ENCODE peak calls at places on chromosomes 7 and 10, in six cellular contexts. M, R, S, D, E and J are unnamed samples.

GRCh38 chr10:123269017-123269552 is 114.9 kb downstream of the BUB3 start:
- DNase-seq in S (no peak), E (no peak), D (no peak), M (peak; percentile 7), R (no peak), J (no peak)

GRCh38 chr7:153772966-153773365 is 279.2 kb upstream of the DPP6 start:
- DNase-seq in S (no peak), E (no peak), D (no peak), M (no peak), R (no peak), J (no peak)

GRCh38 chr10:48363617-48364355 is 57.3 kb downstream of the MAPK8 start:
- DNase-seq in M (peak; percentile 60), R (peak; percentile 61), E (no peak), S (no peak), D (peak; percentile 77), J (peak; percentile 66)

GRCh38 chr10:125084191-125085186 is 75.9 kb downstream of the CTBP2 start:
- DNase-seq in M (peak; percentile 89), D (peak; percentile 87), R (peak; percentile 98), E (no peak), S (peak; percentile 91), J (peak; percentile 73)

GRCh38 chr10:50788951-50789904 is 49.5 kb downstream of the ASAH2B start:
- DNase-seq in R (peak; percentile 6), S (no peak), M (peak; percentile 2), E (no peak), D (peak; percentile 24), J (no peak)

GRCh38 chr7:33940503-33940902 is 35.2 kb downstream of the BMPER start:
- DNase-seq in R (no peak), E (no peak), M (no peak), S (no peak), D (peak; percentile 87), J (no peak)

GRCh38 chr7:97179454-97180104 is 62.1 kb downstream of the SDHAF3 start:
- DNase-seq in E (peak; percentile 49), D (peak; percentile 60), R (peak; percentile 21), S (peak; percentile 47), M (no peak), J (peak; percentile 82)

GRCh38 chr7:31114593-31115343 is 62.7 kb downstream of the ADCYAP1R1 start:
- DNase-seq in R (peak; percentile 29), S (peak; percentile 22), E (no peak), D (peak; percentile 52), M (no peak), J (no peak)

GRCh38 chr7:117630501-117630900 is 150.7 kb downstream of the CFTR start:
- DNase-seq in D (no peak), E (no peak), M (no peak), S (no peak), R (no peak), J (no peak)

GRCh38 chr7:148303295-148304013 is 287.1 kb upstream of the C7orf33 start:
- DNase-seq in R (no peak), E (peak; percentile 24), S (no peak), D (no peak), M (no peak), J (peak; percentile 59)

GRCh38 chr7:16200591-16200990 is 220.7 kb downstream of the CRPPA start:
- DNase-seq in E (no peak), R (no peak), D (no peak), S (no peak), M (no peak), J (no peak)

GRCh38 chr10:102414749-102415148 is 3.8 kb downstream of the PSD start:
- DNase-seq in M (no peak), E (no peak), S (no peak), R (no peak), D (no peak), J (no peak)

GRCh38 chr7:3245721-3246120 is 55.3 kb upstream of the SDK1 start:
- DNase-seq in E (no peak), M (no peak), S (no peak), D (no peak), R (no peak), J (no peak)

GRCh38 chr7:74429153-74429747 is 24.5 kb upstream of the GTF2IRD1 start:
- DNase-seq in R (peak; percentile 91), M (peak; percentile 22), D (peak; percentile 76), E (no peak), S (no peak), J (no peak)

GRCh38 chr7:2927592-2927991 is 83.5 kb upstream of the GNA12 start:
- DNase-seq in R (no peak), M (no peak), E (no peak), S (no peak), D (no peak), J (no peak)

GRCh38 chr7:142801601-142802295 is 31.0 kb downstream of the PRSS2 start:
- DNase-seq in E (no peak), S (no peak), R (no peak), M (no peak), D (no peak), J (no peak)

GRCh38 chr10:387949-388660 is 252.8 kb downstream of the ZMYND11 start:
- DNase-seq in D (no peak), E (no peak), S (no peak), R (no peak), M (no peak), J (no peak)

GRCh38 chr7:128443817-128444216 is 11.9 kb upstream of the HILPDA start:
- DNase-seq in R (no peak), M (no peak), D (no peak), S (no peak), E (no peak), J (no peak)

GRCh38 chr10:49615721-49616120 is 1.9 kb downstream of the CHAT start:
- DNase-seq in E (no peak), R (no peak), S (no peak), M (no peak), D (no peak), J (no peak)

GRCh38 chr10:102599565-102600327 is 44.5 kb upstream of the TRIM8 start:
- DNase-seq in R (no peak), D (peak; percentile 92), M (no peak), S (no peak), E (no peak), J (no peak)

GRCh38 chr10:110207805-110208613 is 604 bp downstream of the MXI1 start:
- DNase-seq in S (no peak), M (peak; percentile 38), D (peak; percentile 25), R (peak; percentile 46), E (no peak), J (peak; percentile 74)